ENCODE peak calls at places on chromosomes 4 and X, in ten cellular contexts. V is CD4-positive, alpha-beta memory T cell; P is aorta; L is substantia nigra; Y is adrenal gland; C is foreskin melanocyte; X is non-pigmented ciliary epithelial cell; R is tibial artery; H is A549; U is NCI-H1436. E is an unnamed sample.

GRCh38 chr4:182897601-182898478 is 19.3 kb downstream of the DCTD start:
- DNase-seq in V (no peak), P (no peak), L (no peak), Y (peak; percentile 49), C (no peak), X (no peak), R (no peak), H (no peak), U (no peak), E (no peak)

GRCh38 chrX:7889680-7890079 is 37.5 kb downstream of the PNPLA4 start:
- DNase-seq in V (no peak), P (no peak), L (no peak), Y (no peak), C (peak; percentile 2), X (peak; percentile 5), R (no peak), H (no peak), U (no peak), E (no peak)

GRCh38 chrX:68574240-68574639 is 73.2 kb upstream of the STARD8 start:
- DNase-seq in V (no peak), P (no peak), L (no peak), Y (no peak), C (no peak), X (no peak), R (no peak), H (no peak), U (no peak), E (no peak)

GRCh38 chr4:165288639-165289428 is 38.6 kb upstream of the MSMO1 start:
- DNase-seq in V (no peak), P (no peak), L (no peak), Y (peak; percentile 62), C (peak; percentile 53), X (peak; percentile 49), R (no peak), H (no peak), U (no peak), E (no peak)

GRCh38 chr4:75841641-75842520 is 60.4 kb downstream of the PPEF2 start:
- DNase-seq in V (no peak), P (no peak), L (no peak), Y (no peak), C (no peak), X (no peak), R (no peak), H (peak; percentile 83), U (no peak), E (peak; percentile 8)

GRCh38 chrX:138378876-138379275 is 332.6 kb downstream of the FGF13 start:
- DNase-seq in V (no peak), P (no peak), L (no peak), Y (no peak), C (no peak), X (no peak), R (no peak), H (no peak), U (no peak), E (no peak)

GRCh38 chr4:16505726-16506125 is 279.5 kb upstream of the TAPT1 start:
- DNase-seq in V (no peak), P (no peak), L (no peak), Y (no peak), C (no peak), X (no peak), R (no peak), H (no peak), U (no peak), E (peak; percentile 7)

GRCh38 chr4:186740822-186741221 is 17.2 kb upstream of the FAT1 start:
- DNase-seq in V (no peak), P (no peak), L (no peak), Y (no peak), C (no peak), X (no peak), R (no peak), H (no peak), U (no peak), E (no peak)

GRCh38 chr4:137853424-137853823 is 321.1 kb upstream of the PCDH18 start:
- DNase-seq in V (no peak), P (peak; percentile 19), L (no peak), Y (no peak), C (no peak), X (no peak), R (no peak), H (no peak), U (no peak), E (peak; percentile 15)

GRCh38 chr4:100286601-100287000 is 96.3 kb upstream of the DDIT4L start:
- DNase-seq in V (no peak), P (no peak), L (no peak), Y (no peak), C (no peak), X (no peak), R (no peak), H (no peak), U (no peak), E (no peak)

GRCh38 chr4:40516651-40517050 is 113.0 kb downstream of the RBM47 start:
- DNase-seq in V (no peak), P (no peak), L (no peak), Y (no peak), C (no peak), X (no peak), R (no peak), H (no peak), U (no peak), E (no peak)

GRCh38 chrX:115332832-115333231 is 43.3 kb downstream of the LUZP4 start:
- DNase-seq in V (no peak), P (no peak), L (no peak), Y (no peak), C (peak; percentile 24), X (no peak), R (no peak), H (no peak), U (no peak), E (no peak)

GRCh38 chr4:185311113-185311888 is 84.4 kb downstream of the LRP2BP start:
- DNase-seq in V (no peak), P (no peak), L (no peak), Y (no peak), C (no peak), X (no peak), R (no peak), H (no peak), U (no peak), E (no peak)

GRCh38 chrX:131895002-131895401 is 128.1 kb upstream of the STK26 start:
- DNase-seq in V (no peak), P (no peak), L (no peak), Y (no peak), C (no peak), X (peak; percentile 6), R (no peak), H (no peak), U (no peak), E (no peak)

GRCh38 chr4:98661356-98662054 is 3.1 kb upstream of the TSPAN5 start:
- DNase-seq in V (no peak), P (no peak), L (no peak), Y (no peak), C (no peak), X (no peak), R (no peak), H (no peak), U (no peak), E (no peak)

GRCh38 chr4:112739442-112739841 is 102.5 kb downstream of the LARP7 start:
- DNase-seq in V (no peak), P (no peak), L (no peak), Y (no peak), C (no peak), X (no peak), R (no peak), H (no peak), U (no peak), E (no peak)

GRCh38 chr4:40731792-40732245 is 17.9 kb upstream of the NSUN7 start:
- DNase-seq in V (no peak), P (peak; percentile 62), L (peak; percentile 25), Y (peak; percentile 77), C (no peak), X (no peak), R (peak; percentile 54), H (no peak), U (peak; percentile 66), E (no peak)

GRCh38 chr4:89298788-89299152 is 8.8 kb downstream of the GPRIN3 start:
- DNase-seq in V (peak; percentile 74), P (no peak), L (no peak), Y (no peak), C (no peak), X (no peak), R (no peak), H (no peak), U (peak; percentile 23), E (no peak)

GRCh38 chr4:163251204-163251603 is 81.2 kb downstream of the NPY1R start:
- DNase-seq in V (no peak), P (no peak), L (no peak), Y (no peak), C (peak; percentile 1), X (no peak), R (no peak), H (peak; percentile 5), U (no peak), E (peak; percentile 21)

GRCh38 chr4:186792994-186793393 is 69.3 kb upstream of the FAT1 start:
- DNase-seq in V (no peak), P (no peak), L (no peak), Y (no peak), C (no peak), X (no peak), R (no peak), H (peak; percentile 7), U (no peak), E (no peak)

GRCh38 chrX:122739770-122740169 is 444.3 kb upstream of the GRIA3 start:
- DNase-seq in V (no peak), P (no peak), L (no peak), Y (no peak), C (no peak), X (no peak), R (no peak), H (peak; percentile 2), U (no peak), E (peak; percentile 27)

E was measured in HuH-7.